ENCODE peak calls at places on chromosomes 12 and 14, in nine cellular contexts. O is cerebellar cortex; J is progenitor cell of endocrine pancreas; C is CD4-positive, CD25-positive, alpha-beta regulatory T cell; I is activated T-helper 1 cell treated with anti-CD3 and anti-CD28 coated beads, Interleukin-12 subunit alpha, Interleukin-12 subunit beta, Interleukin-2, Interleukin-4 antibody, amounts not matched to agents 30 ng/mL and 10 ng/mL and 1 ng/mL, durations not matched to agents 14 hours and 24 hours and 36 hours; G is NCI-H2081; D is adipocyte; Q is NCI-H1417; L is PC-3. S is an unnamed sample.

GRCh38 chr12:2776129-2776806 is 18.5 kb upstream of the FKBP4 start:
- DNase-seq in J (no peak), O (no peak), Q (no peak), C (no peak), I (no peak), D (no peak), G (no peak), L (no peak), S (peak)

GRCh38 chr12:39647383-39647782 is 27.8 kb upstream of the ABCD2 start:
- DNase-seq in Q (no peak), I (no peak), G (no peak), D (no peak), J (no peak), C (no peak), O (no peak), L (no peak), S (no peak)

GRCh38 chr14:33376510-33376909 is 437.8 kb downstream of the NPAS3 start:
- DNase-seq in G (no peak), L (no peak), J (no peak), Q (no peak), I (no peak), O (no peak), C (no peak), D (no peak), S (no peak)

GRCh38 chr14:79605863-79606262 is 605.4 kb downstream of the DIO2 start:
- DNase-seq in O (peak), Q (peak), J (no peak), C (no peak), I (no peak), L (no peak), G (peak), D (no peak), S (no peak)

GRCh38 chr14:38175658-38176057 is 32.0 kb upstream of the SSTR1 start:
- DNase-seq in I (no peak), C (no peak), L (no peak), O (no peak), D (no peak), G (no peak), J (no peak), Q (no peak), S (no peak)

GRCh38 chr12:53817021-53817389 is 65.2 kb upstream of the CISTR start:
- DNase-seq in Q (no peak), J (no peak), O (no peak), L (no peak), D (no peak), I (no peak), C (no peak), G (no peak), S (peak)

GRCh38 chr14:59161571-59162175 is 26.8 kb upstream of the DAAM1 start:
- DNase-seq in Q (no peak), L (peak), J (no peak), C (no peak), O (no peak), I (no peak), G (no peak), D (peak), S (no peak)

GRCh38 chr12:49750027-49750977 is 8.9 kb downstream of the TMBIM6 start:
- DNase-seq in C (peak), L (peak), G (no peak), O (no peak), J (no peak), D (peak), I (peak), Q (no peak), S (peak)

GRCh38 chr12:6424848-6425247 is 19.9 kb upstream of the CD27 start:
- DNase-seq in L (no peak), D (no peak), Q (no peak), I (no peak), C (no peak), J (no peak), G (no peak), O (no peak), S (no peak)

GRCh38 chr12:8638951-8639350 is 23.7 kb downstream of the MFAP5 start:
- DNase-seq in J (no peak), Q (no peak), C (no peak), I (no peak), G (no peak), D (no peak), O (no peak), L (no peak), S (no peak)

GRCh38 chr12:7217475-7218069 is 28.1 kb downstream of the PEX5 start:
- DNase-seq in G (no peak), C (no peak), Q (no peak), J (no peak), D (no peak), L (no peak), O (no peak), I (no peak), S (no peak)

GRCh38 chr12:71800177-71800576 is 39.4 kb upstream of the TBC1D15 start:
- DNase-seq in Q (no peak), L (no peak), I (no peak), G (no peak), D (no peak), C (no peak), O (no peak), J (no peak), S (no peak)

GRCh38 chr12:66118240-66118891 is 12.2 kb downstream of the LLPH start:
- DNase-seq in O (no peak), I (no peak), G (no peak), D (no peak), J (no peak), L (no peak), Q (no peak), C (no peak), S (no peak)

GRCh38 chr12:52561880-52562449 is 9.0 kb upstream of the KRT71 start:
- DNase-seq in O (no peak), D (no peak), G (no peak), Q (peak), I (no peak), L (peak), J (no peak), C (no peak), S (peak)

GRCh38 chr14:105532735-105533141 is 6.4 kb downstream of the TMEM121 start:
- DNase-seq in C (no peak), L (no peak), D (peak), O (no peak), Q (no peak), G (no peak), J (no peak), I (no peak), S (peak)

GRCh38 chr12:132379996-132380395 is 50.6 kb upstream of the GALNT9 start:
- DNase-seq in Q (no peak), L (no peak), C (no peak), D (no peak), I (no peak), O (no peak), G (no peak), J (no peak), S (no peak)

GRCh38 chr14:88245321-88245720 is 77.7 kb downstream of the KCNK10 start:
- DNase-seq in I (no peak), L (peak), G (peak), Q (peak), J (no peak), O (peak), D (no peak), C (no peak), S (no peak)

S was measured in T47D.